ENCODE peak calls at places on chromosomes 3 and 15, in seven cellular contexts. One of them, this sample, is unnamed.

GRCh38 chr15:60059186-60059585 is 55.1 kb downstream of the FOXB1 start:
- ATAC-seq in heart left ventricle: no peak
- ATAC-seq in heart right ventricle: no peak
- ATAC-seq in A549: no peak
- ATAC-seq in GM12878: no peak
- ATAC-seq in mucosa of descending colon: no peak
- ATAC-seq in lung: no peak
- ATAC-seq in this sample: no peak

GRCh38 chr15:55257933-55258332 is 31.7 kb downstream of the RAB27A start:
- ATAC-seq in A549: no peak
- ATAC-seq in GM12878: peak
- ATAC-seq in heart right ventricle: no peak
- ATAC-seq in heart left ventricle: no peak
- ATAC-seq in lung: peak
- ATAC-seq in mucosa of descending colon: peak
- ATAC-seq in this sample: no peak

GRCh38 chr15:36251450-36251849 is 328.0 kb upstream of the CDIN1 start:
- ATAC-seq in heart left ventricle: no peak
- ATAC-seq in lung: no peak
- ATAC-seq in A549: no peak
- ATAC-seq in mucosa of descending colon: no peak
- ATAC-seq in heart right ventricle: no peak
- ATAC-seq in GM12878: no peak
- ATAC-seq in this sample: no peak

GRCh38 chr15:72368895-72369294 is 6.9 kb downstream of the HEXA start:
- ATAC-seq in mucosa of descending colon: peak
- ATAC-seq in heart right ventricle: peak
- ATAC-seq in A549: no peak
- ATAC-seq in GM12878: no peak
- ATAC-seq in lung: no peak
- ATAC-seq in heart left ventricle: peak
- ATAC-seq in this sample: no peak

GRCh38 chr3:63046580-63046979 is 171.4 kb upstream of the CADPS start:
- ATAC-seq in A549: no peak
- ATAC-seq in heart right ventricle: no peak
- ATAC-seq in mucosa of descending colon: peak
- ATAC-seq in heart left ventricle: no peak
- ATAC-seq in lung: no peak
- ATAC-seq in GM12878: no peak
- ATAC-seq in this sample: no peak

GRCh38 chr3:195531683-195532082 is 11.4 kb downstream of the PPP1R2 start:
- ATAC-seq in GM12878: no peak
- ATAC-seq in lung: no peak
- ATAC-seq in heart right ventricle: no peak
- ATAC-seq in heart left ventricle: no peak
- ATAC-seq in mucosa of descending colon: no peak
- ATAC-seq in A549: no peak
- ATAC-seq in this sample: no peak

GRCh38 chr3:134299888-134300206 is 49.2 kb upstream of the RYK start:
- ATAC-seq in heart left ventricle: peak
- ATAC-seq in mucosa of descending colon: no peak
- ATAC-seq in GM12878: no peak
- ATAC-seq in A549: peak
- ATAC-seq in heart right ventricle: peak
- ATAC-seq in lung: no peak
- ATAC-seq in this sample: no peak

GRCh38 chr3:38588276-38588971 is 61.1 kb downstream of the SCN5A start:
- ATAC-seq in lung: no peak
- ATAC-seq in mucosa of descending colon: no peak
- ATAC-seq in GM12878: no peak
- ATAC-seq in heart right ventricle: peak
- ATAC-seq in A549: no peak
- ATAC-seq in heart left ventricle: peak
- ATAC-seq in this sample: peak

GRCh38 chr3:15056676-15057404 is 8.3 kb downstream of the MRPS25 start:
- ATAC-seq in lung: no peak
- ATAC-seq in heart left ventricle: peak
- ATAC-seq in A549: no peak
- ATAC-seq in mucosa of descending colon: no peak
- ATAC-seq in heart right ventricle: no peak
- ATAC-seq in GM12878: no peak
- ATAC-seq in this sample: no peak

GRCh38 chr15:64180235-64180824 is 17.5 kb upstream of the PPIB start:
- ATAC-seq in GM12878: peak
- ATAC-seq in heart right ventricle: no peak
- ATAC-seq in A549: no peak
- ATAC-seq in lung: no peak
- ATAC-seq in mucosa of descending colon: peak
- ATAC-seq in heart left ventricle: no peak
- ATAC-seq in this sample: peak

GRCh38 chr15:78082106-78082742 is 4.7 kb upstream of the TBC1D2B start:
- ATAC-seq in heart right ventricle: peak
- ATAC-seq in heart left ventricle: peak
- ATAC-seq in lung: peak
- ATAC-seq in mucosa of descending colon: peak
- ATAC-seq in GM12878: peak
- ATAC-seq in A549: no peak
- ATAC-seq in this sample: no peak

GRCh38 chr3:172138031-172138538 is 98.7 kb downstream of the FNDC3B start:
- ATAC-seq in lung: no peak
- ATAC-seq in mucosa of descending colon: no peak
- ATAC-seq in A549: peak
- ATAC-seq in heart right ventricle: peak
- ATAC-seq in heart left ventricle: peak
- ATAC-seq in GM12878: peak
- ATAC-seq in this sample: no peak

GRCh38 chr3:172142074-172143059 is 103.0 kb downstream of the FNDC3B start:
- ATAC-seq in GM12878: peak
- ATAC-seq in lung: no peak
- ATAC-seq in mucosa of descending colon: peak
- ATAC-seq in heart right ventricle: peak
- ATAC-seq in heart left ventricle: no peak
- ATAC-seq in A549: peak
- ATAC-seq in this sample: peak

GRCh38 chr3:177882124-177882648 is 654.0 kb upstream of the KCNMB2 start:
- ATAC-seq in heart left ventricle: no peak
- ATAC-seq in GM12878: no peak
- ATAC-seq in heart right ventricle: no peak
- ATAC-seq in A549: no peak
- ATAC-seq in lung: no peak
- ATAC-seq in mucosa of descending colon: no peak
- ATAC-seq in this sample: no peak

GRCh38 chr3:138234401-138235179 is 47.5 kb downstream of the ARMC8 start:
- ATAC-seq in heart left ventricle: no peak
- ATAC-seq in GM12878: peak
- ATAC-seq in lung: no peak
- ATAC-seq in heart right ventricle: no peak
- ATAC-seq in mucosa of descending colon: no peak
- ATAC-seq in A549: no peak
- ATAC-seq in this sample: no peak

GRCh38 chr15:98966036-98966787 is 41.4 kb downstream of the PGPEP1L start:
- ATAC-seq in A549: peak
- ATAC-seq in mucosa of descending colon: no peak
- ATAC-seq in GM12878: no peak
- ATAC-seq in lung: no peak
- ATAC-seq in heart left ventricle: no peak
- ATAC-seq in heart right ventricle: peak
- ATAC-seq in this sample: no peak

GRCh38 chr3:177824190-177824786 is 627.0 kb upstream of the TBL1XR1 start:
- ATAC-seq in A549: peak
- ATAC-seq in GM12878: no peak
- ATAC-seq in mucosa of descending colon: peak
- ATAC-seq in heart left ventricle: peak
- ATAC-seq in lung: peak
- ATAC-seq in heart right ventricle: peak
- ATAC-seq in this sample: no peak

GRCh38 chr3:56839784-56840724 is 38.3 kb upstream of the ARHGEF3 start:
- ATAC-seq in A549: peak
- ATAC-seq in heart left ventricle: no peak
- ATAC-seq in GM12878: no peak
- ATAC-seq in heart right ventricle: no peak
- ATAC-seq in lung: no peak
- ATAC-seq in mucosa of descending colon: no peak
- ATAC-seq in this sample: no peak

GRCh38 chr3:4113811-4114522 is 189.2 kb upstream of the SETMAR start:
- ATAC-seq in A549: no peak
- ATAC-seq in lung: no peak
- ATAC-seq in mucosa of descending colon: no peak
- ATAC-seq in GM12878: no peak
- ATAC-seq in heart right ventricle: no peak
- ATAC-seq in heart left ventricle: no peak
- ATAC-seq in this sample: peak

GRCh38 chr3:9951962-9952805 is at the start of gene PRRT3:
- ATAC-seq in A549: peak
- ATAC-seq in heart right ventricle: peak
- ATAC-seq in heart left ventricle: peak
- ATAC-seq in mucosa of descending colon: peak
- ATAC-seq in GM12878: peak
- ATAC-seq in lung: peak
- ATAC-seq in this sample: peak

GRCh38 chr3:120693439-120694172 is 11.6 kb upstream of the HGD start:
- ATAC-seq in lung: no peak
- ATAC-seq in A549: peak
- ATAC-seq in heart left ventricle: no peak
- ATAC-seq in heart right ventricle: no peak
- ATAC-seq in mucosa of descending colon: peak
- ATAC-seq in GM12878: no peak
- ATAC-seq in this sample: no peak

GRCh38 chr15:85457392-85457968 is 77.1 kb downstream of the AKAP13 start:
- ATAC-seq in GM12878: peak
- ATAC-seq in heart left ventricle: peak
- ATAC-seq in heart right ventricle: peak
- ATAC-seq in mucosa of descending colon: peak
- ATAC-seq in lung: no peak
- ATAC-seq in A549: peak
- ATAC-seq in this sample: peak

This sample was measured in stimulated activated memory B cell treated with anti-CD40 and anti-IgM and Interleukin-4, amounts not matched to agents 10 μg/mL and 1 μg/mL and 100 μg/mL, for 72 hours.